ENCODE peak calls at places on chromosomes 2 and 18, in five cellular contexts. I, U, X, W and A are unnamed samples.

GRCh38 chr2:207655000-207655399 is 29.8 kb upstream of the METTL21A start:
- DNase-seq in I (no peak), U (no peak), X (no peak), W (no peak), A (peak; percentile 11)

GRCh38 chr2:176084629-176085119 is 912 bp upstream of the EVX2 start:
- DNase-seq in I (no peak), U (no peak), X (no peak), W (no peak), A (no peak)

GRCh38 chr18:58779514-58779913 is 85.2 kb upstream of the ZNF532 start:
- DNase-seq in I (no peak), U (no peak), X (no peak), W (no peak), A (no peak)

GRCh38 chr18:49112031-49112430 is 161.3 kb upstream of the SMAD7 start:
- DNase-seq in I (no peak), U (no peak), X (no peak), W (no peak), A (no peak)

GRCh38 chr2:199659207-199659606 is 191.8 kb downstream of the FTCDNL1 start:
- DNase-seq in I (no peak), U (no peak), X (no peak), W (peak; percentile 69), A (no peak)

GRCh38 chr2:218291318-218291933 is 877 bp downstream of the TMBIM1 start:
- DNase-seq in I (no peak), U (no peak), X (no peak), W (no peak), A (no peak)

GRCh38 chr2:30300456-30301221 is 69.3 kb downstream of the LBH start:
- DNase-seq in I (no peak), U (no peak), X (no peak), W (no peak), A (no peak)

GRCh38 chr18:74522635-74523548 is 11.4 kb upstream of the CNDP1 start:
- DNase-seq in I (no peak), U (no peak), X (no peak), W (no peak), A (no peak)

GRCh38 chr2:98180456-98180855 is 93.5 kb downstream of the VWA3B start:
- DNase-seq in I (no peak), U (no peak), X (no peak), W (no peak), A (peak; percentile 61)

GRCh38 chr2:138395565-138396306 is 105.8 kb upstream of the SPOPL start:
- DNase-seq in I (no peak), U (no peak), X (peak; percentile 28), W (no peak), A (peak; percentile 88)

GRCh38 chr18:43013489-43013888 is 102.0 kb downstream of the RIT2 start:
- DNase-seq in I (no peak), U (no peak), X (no peak), W (no peak), A (no peak)

GRCh38 chr2:148730085-148730484 is 85.5 kb downstream of the EPC2 start:
- DNase-seq in I (no peak), U (no peak), X (no peak), W (no peak), A (peak; percentile 6)

GRCh38 chr2:233513953-233514655 is 52.5 kb downstream of the USP40 start:
- DNase-seq in I (no peak), U (peak; percentile 91), X (no peak), W (no peak), A (no peak)

DNA sequence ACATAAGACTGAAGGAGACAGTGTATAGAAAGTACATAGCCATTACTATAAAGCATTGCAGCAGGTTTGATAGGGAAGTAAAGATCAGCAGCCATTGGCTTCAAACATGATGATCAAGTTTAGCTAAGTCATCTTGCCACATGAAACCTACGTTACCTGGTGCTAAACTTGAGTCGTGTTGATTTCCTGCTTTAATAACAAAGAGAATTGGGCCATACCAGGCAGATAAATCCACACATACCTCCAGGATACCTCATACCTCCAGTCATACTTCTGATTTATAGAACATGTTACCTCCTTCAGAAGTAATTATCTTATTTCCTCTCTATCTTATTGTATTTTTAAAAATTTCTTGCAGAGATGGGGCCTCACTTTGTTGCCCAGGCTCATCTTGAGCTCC is 10.3 kb upstream of the KYNU start:
- DNase-seq in I (no peak), U (no peak), X (no peak), W (no peak), A (peak; percentile 48)
- H2AFZ ChIP-seq in I (no peak overlapping the region), U (no peak overlapping the region), X (peak overlapping the region; percentile 66), W (no peak overlapping the region), A (peak overlapping the region; percentile 13)

GRCh38 chr2:174338626-174339570 is 4.1 kb downstream of the SP9 start:
- DNase-seq in I (no peak), U (no peak), X (no peak), W (no peak), A (no peak)
- TF ChIP-seq EZH2 in I (no peak), U (no peak), X (no peak), W (no peak), A (no peak)

GRCh38 chr2:25337276-25337675 is 4.4 kb downstream of the DNMT3A start:
- DNase-seq in I (no peak), U (no peak), X (no peak), W (no peak), A (no peak)
- H3K4me1 ChIP-seq in I (no peaks in the 10 kb centered on the region), U (no peaks in the 10 kb centered on the region), X (no peaks in the 10 kb centered on the region), W (peaks cover 23% of the 10 kb centered on the region), A (no peaks in the 10 kb centered on the region)

GRCh38 chr2:187264612-187265011 is 183.4 kb downstream of the CALCRL start:
- DNase-seq in I (no peak), U (no peak), X (no peak), W (peak; percentile 3), A (no peak)

GRCh38 chr2:187266147-187266546 is 181.9 kb downstream of the CALCRL start:
- DNase-seq in I (no peak), U (no peak), X (no peak), W (no peak), A (no peak)

GRCh38 chr2:187261705-187262104 is 186.3 kb downstream of the CALCRL start:
- DNase-seq in I (no peak), U (no peak), X (no peak), W (no peak), A (no peak)

GRCh38 chr2:187263675-187264580 is 184.1 kb downstream of the CALCRL start:
- DNase-seq in I (no peak), U (no peak), X (no peak), W (peak; percentile 2), A (no peak)
- H2AFZ ChIP-seq in I (no peak overlapping the region), U (no peak overlapping the region), X (no peak overlapping the region), W (peak overlapping the region; percentile 41), A (no peak overlapping the region)

DNA sequence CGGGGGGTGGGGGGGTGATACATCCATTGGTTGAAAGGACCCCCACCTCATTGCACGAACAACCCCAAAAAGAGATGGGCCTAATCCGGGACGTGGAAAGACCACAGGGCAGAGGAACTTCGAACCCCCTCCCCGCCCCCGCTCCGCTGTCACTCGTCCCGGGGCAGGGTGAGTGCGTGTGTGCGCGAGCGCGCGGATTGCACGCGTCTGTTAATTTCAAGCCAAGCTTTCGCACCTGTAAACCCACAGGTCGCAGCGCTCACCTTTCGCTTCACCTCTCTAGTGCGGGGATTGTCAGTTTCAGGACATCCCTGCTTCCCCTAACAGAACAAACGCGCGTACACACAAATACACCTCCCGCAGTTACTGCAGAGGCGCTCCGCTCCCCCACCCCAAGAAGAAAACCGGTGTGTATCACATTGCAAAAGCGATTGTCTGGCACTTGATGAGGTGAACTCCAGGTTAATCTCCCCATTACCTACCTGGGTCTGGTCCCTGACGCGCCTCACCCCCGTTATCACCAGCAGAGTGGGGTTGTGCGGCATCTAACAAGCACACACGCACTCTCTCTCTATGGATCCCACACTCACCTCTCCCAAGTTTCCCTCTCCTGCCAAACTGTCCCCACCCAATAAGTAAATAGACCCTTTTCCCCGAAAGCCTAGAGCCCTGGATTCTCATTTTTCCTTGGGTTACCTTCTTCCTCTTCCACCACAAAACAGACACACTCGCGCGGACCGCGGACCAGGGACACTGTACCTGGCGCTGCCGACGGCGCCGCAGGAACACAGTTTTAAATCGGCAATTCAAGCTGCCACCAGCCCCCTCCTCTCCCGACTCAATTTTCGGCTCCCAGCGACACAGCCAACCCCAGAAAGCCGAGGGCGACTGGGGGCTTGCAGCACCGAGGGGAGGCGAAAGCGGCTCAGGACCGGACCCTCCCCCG is 1.0 kb downstream of the CYP26B1 start:
- DNase-seq in I (no peak), U (no peak), X (no peak), W (no peak), A (no peak)
- TF ChIP-seq EZH2 in I (no peak), U (no peak), X (no peak), W (no peak), A (no peak)

GRCh38 chr18:13539843-13540535 is 186.4 kb downstream of the FAM210A start:
- DNase-seq in I (no peak), U (no peak), X (no peak), W (no peak), A (no peak)

GRCh38 chr18:13542520-13542847 is 183.9 kb downstream of the FAM210A start:
- DNase-seq in I (no peak), U (no peak), X (no peak), W (no peak), A (no peak)

GRCh38 chr18:13540783-13541182 is 185.6 kb downstream of the FAM210A start:
- DNase-seq in I (no peak), U (no peak), X (no peak), W (no peak), A (no peak)

GRCh38 chr18:13543144-13543543 is 183.2 kb downstream of the FAM210A start:
- DNase-seq in I (no peak), U (no peak), X (no peak), W (no peak), A (no peak)

DNA sequence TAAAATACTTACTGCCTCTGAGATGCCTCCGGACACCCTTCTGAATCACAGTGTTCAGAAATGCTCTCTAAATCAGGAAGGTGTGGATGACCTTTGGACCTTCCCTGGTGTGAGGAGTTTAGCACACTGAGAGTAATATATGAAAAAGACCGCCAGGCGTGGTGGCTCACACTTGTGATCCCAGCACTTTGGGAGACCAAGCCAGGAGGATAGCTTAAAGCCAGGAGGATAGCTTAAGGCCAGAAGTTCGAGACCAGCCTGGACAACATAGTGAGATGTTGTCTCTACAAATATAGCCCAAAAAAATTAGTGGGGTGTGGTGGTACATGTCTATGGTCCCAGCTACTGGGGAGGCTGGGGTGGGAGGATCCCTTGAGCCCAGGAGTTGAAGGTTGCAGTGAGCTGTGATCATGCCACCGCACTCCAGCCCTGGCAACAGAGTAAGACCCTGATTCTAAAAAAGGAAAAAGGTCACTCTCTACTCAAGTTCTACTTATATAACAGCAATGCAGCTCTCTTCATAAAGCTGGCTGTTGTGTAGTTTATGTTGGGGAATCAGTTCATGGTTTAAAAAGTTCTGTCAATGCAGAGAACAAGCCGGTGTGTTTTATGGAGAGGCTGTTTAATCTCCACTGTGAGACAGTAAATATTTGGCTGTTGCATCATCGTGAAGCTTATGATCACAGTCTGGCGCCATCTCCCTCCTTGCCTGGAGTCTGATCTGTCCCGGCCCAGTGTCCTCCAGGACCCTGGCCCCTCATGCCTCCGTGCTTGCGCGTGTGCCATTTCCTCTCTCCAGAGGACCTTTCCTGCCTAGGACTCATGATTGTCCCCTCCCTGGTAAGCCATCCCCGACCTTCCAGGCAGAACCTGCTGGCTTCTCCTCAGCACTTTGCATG is 184.5 kb downstream of the FAM210A start:
- DNase-seq in I (no peak), U (no peak), X (no peak), W (no peak), A (no peak)
- H3K4me1 ChIP-seq in I (no peaks in the 10 kb centered on the region), U (no peaks in the 10 kb centered on the region), X (no peaks in the 10 kb centered on the region), W (no peaks in the 10 kb centered on the region), A (no peaks in the 10 kb centered on the region)